ENCODE peak calls at places on chromosome 13, in eight cellular contexts. D is heart left ventricle, F is uterus, P is ascending aorta, S is left ventricle myocardium inferior, Q is ovary, A is transverse colon, C is endodermal cell. K is an unnamed sample.
A peak's percentile ranks its signal among the peaks of the same experiment; 100 is the strongest.

GRCh38 chr13:107301724-107302374 is 733.9 kb upstream of the ARGLU1 start:
- DNase-seq in D (no peak), F (no peak), P (no peak), S (no peak), Q (no peak), A (no peak), C (no peak), K (no peak)

GRCh38 chr13:49225358-49226042 is 5.4 kb downstream of the MLNR start:
- DNase-seq in D (no peak), F (no peak), P (no peak), S (no peak), Q (no peak), A (no peak), C (no peak), K (no peak)

GRCh38 chr13:44934724-44935123 is 54.5 kb downstream of the NUFIP1 start:
- DNase-seq in D (no peak), F (no peak), P (no peak), S (no peak), Q (no peak), A (no peak), C (no peak), K (no peak)

GRCh38 chr13:95535243-95535642 is 17.3 kb upstream of the CLDN10 start:
- DNase-seq in D (no peak), F (no peak), P (no peak), S (no peak), Q (no peak), A (no peak), C (no peak), K (no peak)

GRCh38 chr13:29587645-29588044 is 7.8 kb downstream of the SLC7A1 start:
- DNase-seq in D (no peak), F (peak; percentile 36), P (no peak), S (no peak), Q (no peak), A (no peak), C (no peak), K (no peak)

GRCh38 chr13:75226755-75227435 is 255.1 kb downstream of the TBC1D4 start:
- DNase-seq in D (no peak), F (no peak), P (no peak), S (no peak), Q (no peak), A (no peak), C (no peak), K (no peak)

GRCh38 chr13:39448831-39449230 is 154.2 kb downstream of the LHFPL6 start:
- DNase-seq in D (no peak), F (no peak), P (no peak), S (no peak), Q (no peak), A (no peak), C (no peak), K (no peak)

GRCh38 chr13:81591528-81592220 is 1250.7 kb upstream of the SPRY2 start:
- DNase-seq in D (no peak), F (no peak), P (no peak), S (no peak), Q (no peak), A (no peak), C (no peak), K (no peak)

GRCh38 chr13:76836311-76836710 is 49.9 kb downstream of the KCTD12 start:
- DNase-seq in D (no peak), F (no peak), P (no peak), S (no peak), Q (no peak), A (no peak), C (no peak), K (no peak)

DNA sequence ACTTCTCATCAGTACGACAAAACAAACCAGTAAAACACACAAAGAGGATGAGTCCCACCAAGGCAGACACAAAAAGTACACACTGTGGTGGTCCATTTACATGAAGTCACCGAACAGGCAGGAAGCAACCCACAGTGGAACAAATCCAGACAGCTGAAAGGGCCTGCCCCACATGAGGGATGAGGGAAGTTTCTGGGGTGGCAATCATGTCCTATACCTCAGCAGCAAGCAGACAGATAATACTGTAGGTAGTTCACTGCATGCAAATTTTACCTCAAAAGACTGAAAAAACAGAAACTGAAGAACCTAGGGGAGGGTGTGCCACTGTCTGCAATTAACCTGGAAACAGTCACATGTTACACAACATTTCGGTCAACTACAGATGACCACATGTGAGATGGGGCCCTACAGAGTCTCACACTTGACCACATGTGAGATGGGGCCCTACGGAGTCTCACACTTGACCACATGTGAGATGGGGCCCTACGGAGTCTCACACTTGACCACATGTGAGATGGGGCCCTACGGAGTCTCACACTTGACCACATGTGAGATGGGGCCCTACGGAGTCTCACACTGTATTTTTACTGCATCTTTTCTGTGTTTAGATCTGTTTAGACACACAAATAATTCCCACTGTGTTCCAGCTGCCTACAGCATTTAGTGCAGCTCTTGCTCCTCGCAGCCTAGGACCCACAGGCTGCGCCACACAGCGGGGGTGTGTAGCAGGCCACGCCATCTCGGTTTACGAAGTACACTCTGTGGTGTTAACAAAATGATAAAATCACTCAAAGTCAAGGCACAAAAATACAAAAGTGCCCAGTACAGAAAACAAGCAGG is 22.2 kb downstream of the PCID2 start:
- DNase-seq in D (no peak), F (no peak), P (no peak), S (no peak), Q (no peak), A (no peak), C (no peak), K (no peak)
- H3K36me3 ChIP-seq in D (peaks cover 77% of the 10 kb centered on the region), F (no peaks in the 10 kb centered on the region), P (peaks cover 67% of the 10 kb centered on the region), S (peaks cover 73% of the 10 kb centered on the region), Q (no peaks in the 10 kb centered on the region), A (no peaks in the 10 kb centered on the region), C (peaks cover 84% of the 10 kb centered on the region), K (peaks cover 35% of the 10 kb centered on the region)

GRCh38 chr13:21625366-21625765 is 21.4 kb upstream of the MICU2 start:
- DNase-seq in D (no peak), F (no peak), P (no peak), S (no peak), Q (no peak), A (peak; percentile 19), C (no peak), K (no peak)
- TF ChIP-seq CTCF in D (peak; percentile 25), F (peak; percentile 39), P (no peak), S (peak; percentile 52), Q (no peak), A (peak; percentile 34), C (peak; percentile 63), K (peak; percentile 15)

GRCh38 chr13:41075034-41075433 is 13.7 kb downstream of the WBP4 start:
- DNase-seq in D (no peak), F (no peak), P (no peak), S (no peak), Q (no peak), A (no peak), C (no peak), K (no peak)

GRCh38 chr13:41077475-41077874 is 16.2 kb downstream of the WBP4 start:
- DNase-seq in D (no peak), F (no peak), P (no peak), S (no peak), Q (no peak), A (no peak), C (no peak), K (no peak)

GRCh38 chr13:41071775-41072174 is 10.5 kb downstream of the WBP4 start:
- DNase-seq in D (no peak), F (no peak), P (no peak), S (no peak), Q (no peak), A (no peak), C (no peak), K (no peak)

GRCh38 chr13:41075485-41075884 is 14.2 kb downstream of the WBP4 start:
- DNase-seq in D (no peak), F (no peak), P (no peak), S (no peak), Q (no peak), A (no peak), C (no peak), K (no peak)

GRCh38 chr13:41074523-41074922 is 13.2 kb downstream of the WBP4 start:
- DNase-seq in D (no peak), F (no peak), P (no peak), S (no peak), Q (no peak), A (no peak), C (no peak), K (no peak)
- H3K36me3 ChIP-seq in D (peaks cover 96% of the 10 kb centered on the region), F (no peaks in the 10 kb centered on the region), P (peaks cover 96% of the 10 kb centered on the region), S (peaks cover 93% of the 10 kb centered on the region), Q (no peaks in the 10 kb centered on the region), A (no peaks in the 10 kb centered on the region), C (peaks cover 83% of the 10 kb centered on the region), K (peaks cover 73% of the 10 kb centered on the region)

GRCh38 chr13:112968380-112968909 is 569 bp upstream of the MCF2L start:
- DNase-seq in D (peak; percentile 78), F (no peak), P (no peak), S (peak; percentile 55), Q (peak; percentile 40), A (peak; percentile 70), C (peak; percentile 79), K (peak; percentile 60)

GRCh38 chr13:112969692-112970338 is 801 bp downstream of the MCF2L start:
- DNase-seq in D (no peak), F (no peak), P (no peak), S (no peak), Q (no peak), A (peak; percentile 4), C (no peak), K (no peak)

GRCh38 chr13:112967666-112968379 is 1.2 kb upstream of the MCF2L start:
- DNase-seq in D (peak; percentile 24), F (no peak), P (no peak), S (no peak), Q (no peak), A (peak; percentile 3), C (no peak), K (no peak)

GRCh38 chr13:112970552-112971287 is 1.7 kb downstream of the MCF2L start:
- DNase-seq in D (peak; percentile 20), F (no peak), P (no peak), S (no peak), Q (peak; percentile 31), A (peak; percentile 3), C (no peak), K (peak; percentile 25)

GRCh38 chr13:112968910-112969691 is at the start of gene MCF2L:
- DNase-seq in D (peak; percentile 63), F (no peak), P (no peak), S (peak; percentile 46), Q (peak; percentile 56), A (peak; percentile 55), C (peak; percentile 83), K (no peak)
- TF ChIP-seq CTCF in D (peak; percentile 35), F (peak; percentile 16), P (no peak), S (peak; percentile 46), Q (no peak), A (no peak), C (peak; percentile 55), K (no peak)

DNA sequence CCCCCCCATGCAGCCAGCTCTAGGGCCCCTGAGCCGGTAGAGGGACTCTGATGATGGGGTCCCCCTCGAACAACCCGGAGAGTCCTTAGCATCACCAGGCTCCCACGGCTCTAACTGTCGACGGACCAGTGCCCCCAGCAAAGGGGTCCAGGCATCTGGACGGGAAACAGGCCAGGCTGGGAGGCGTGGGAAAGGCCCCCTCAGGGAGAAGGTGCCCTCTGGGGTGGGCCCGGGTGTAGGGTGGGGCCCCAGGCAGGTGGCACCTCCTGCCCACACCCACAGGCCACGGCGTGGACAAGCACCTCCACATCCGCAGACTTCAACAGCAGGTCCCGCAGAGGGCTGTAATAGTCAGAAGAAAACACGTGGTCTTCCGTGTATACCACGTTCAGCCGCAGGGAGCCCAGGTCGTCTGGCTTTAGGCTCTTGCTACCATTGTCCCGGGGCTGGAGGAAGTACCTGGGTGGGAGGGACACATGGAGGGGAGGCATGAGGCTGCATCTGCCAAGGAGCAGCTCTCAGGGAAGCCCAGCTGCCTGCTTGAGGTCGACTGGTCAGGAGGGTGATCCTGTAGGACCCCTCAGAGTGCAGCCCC is 44.7 kb upstream of the C13orf46 start:
- DNase-seq in D (no peak), F (no peak), P (no peak), S (no peak), Q (no peak), A (no peak), C (no peak), K (no peak)
- H3K36me3 ChIP-seq in D (peaks cover 62% of the 10 kb centered on the region), F (no peaks in the 10 kb centered on the region), P (peaks cover 82% of the 10 kb centered on the region), S (peaks cover 67% of the 10 kb centered on the region), Q (no peaks in the 10 kb centered on the region), A (no peaks in the 10 kb centered on the region), C (no peaks in the 10 kb centered on the region), K (peaks cover 29% of the 10 kb centered on the region)

GRCh38 chr13:56706485-56706884 is 434.2 kb upstream of the PRR20A start:
- DNase-seq in D (no peak), F (no peak), P (no peak), S (no peak), Q (no peak), A (no peak), C (no peak), K (no peak)
- TF ChIP-seq CTCF in D (no peak), F (no peak), P (no peak), S (no peak), Q (no peak), A (no peak), C (no peak), K (no peak)